ENCODE peak calls at places on chromosomes 4 and X, in six cellular contexts. One of them, this sample, is unnamed.
A peak's percentile ranks its signal among the peaks of the same experiment; 100 is the strongest.

GRCh38 chr4:147975325-147975724 is 243.4 kb downstream of the ARHGAP10 start:
- DNase-seq in activated CD4-positive, alpha-beta T cell treated with anti-CD3 and anti-CD28 coated beads, Interleukin-2, amount 50 U/mL, for 48 hours: no peak
- DNase-seq in GM06990: no peak
- DNase-seq in CD8-positive, alpha-beta T cell: no peak
- DNase-seq in nucleus accumbens: no peak
- DNase-seq in brain microvascular endothelial cell: no peak
- DNase-seq in this sample: no peak

GRCh38 chrX:47562615-47563243 is 1.7 kb downstream of the ARAF start:
- DNase-seq in activated CD4-positive, alpha-beta T cell treated with anti-CD3 and anti-CD28 coated beads, Interleukin-2, amount 50 U/mL, for 48 hours: peak; percentile 39
- DNase-seq in GM06990: no peak
- DNase-seq in CD8-positive, alpha-beta T cell: no peak
- DNase-seq in nucleus accumbens: no peak
- DNase-seq in brain microvascular endothelial cell: no peak
- DNase-seq in this sample: peak; percentile 26

GRCh38 chr4:104795264-104795934 is 300.7 kb upstream of the CXXC4 start:
- DNase-seq in activated CD4-positive, alpha-beta T cell treated with anti-CD3 and anti-CD28 coated beads, Interleukin-2, amount 50 U/mL, for 48 hours: no peak
- DNase-seq in GM06990: peak; percentile 41
- DNase-seq in CD8-positive, alpha-beta T cell: no peak
- DNase-seq in nucleus accumbens: no peak
- DNase-seq in brain microvascular endothelial cell: no peak
- DNase-seq in this sample: no peak

GRCh38 chr4:65241257-65241997 is 428.9 kb downstream of the EPHA5 start:
- DNase-seq in activated CD4-positive, alpha-beta T cell treated with anti-CD3 and anti-CD28 coated beads, Interleukin-2, amount 50 U/mL, for 48 hours: no peak
- DNase-seq in GM06990: no peak
- DNase-seq in CD8-positive, alpha-beta T cell: no peak
- DNase-seq in nucleus accumbens: no peak
- DNase-seq in brain microvascular endothelial cell: no peak
- DNase-seq in this sample: no peak

GRCh38 chrX:45850775-45851433 is 650.2 kb upstream of the DIPK2B start:
- DNase-seq in activated CD4-positive, alpha-beta T cell treated with anti-CD3 and anti-CD28 coated beads, Interleukin-2, amount 50 U/mL, for 48 hours: peak; percentile 34
- DNase-seq in GM06990: no peak
- DNase-seq in CD8-positive, alpha-beta T cell: peak; percentile 18
- DNase-seq in nucleus accumbens: no peak
- DNase-seq in brain microvascular endothelial cell: peak; percentile 2
- DNase-seq in this sample: peak; percentile 49

GRCh38 chrX:19602866-19603620 is 87.7 kb upstream of the MAP3K15 start:
- DNase-seq in activated CD4-positive, alpha-beta T cell treated with anti-CD3 and anti-CD28 coated beads, Interleukin-2, amount 50 U/mL, for 48 hours: no peak
- DNase-seq in GM06990: no peak
- DNase-seq in CD8-positive, alpha-beta T cell: no peak
- DNase-seq in nucleus accumbens: no peak
- DNase-seq in brain microvascular endothelial cell: peak; percentile 80
- DNase-seq in this sample: peak; percentile 79

GRCh38 chrX:125507119-125507518 is 187.4 kb downstream of the TEX13C start:
- DNase-seq in activated CD4-positive, alpha-beta T cell treated with anti-CD3 and anti-CD28 coated beads, Interleukin-2, amount 50 U/mL, for 48 hours: no peak
- DNase-seq in GM06990: no peak
- DNase-seq in CD8-positive, alpha-beta T cell: no peak
- DNase-seq in nucleus accumbens: no peak
- DNase-seq in brain microvascular endothelial cell: peak; percentile 4
- DNase-seq in this sample: peak; percentile 32

GRCh38 chr4:123649644-123650356 is 253.2 kb downstream of the SPRY1 start:
- DNase-seq in activated CD4-positive, alpha-beta T cell treated with anti-CD3 and anti-CD28 coated beads, Interleukin-2, amount 50 U/mL, for 48 hours: no peak
- DNase-seq in GM06990: no peak
- DNase-seq in CD8-positive, alpha-beta T cell: no peak
- DNase-seq in nucleus accumbens: no peak
- DNase-seq in brain microvascular endothelial cell: peak; percentile 91
- DNase-seq in this sample: peak; percentile 67

GRCh38 chr4:98289375-98289774 is 28.2 kb downstream of the RAP1GDS1 start:
- DNase-seq in activated CD4-positive, alpha-beta T cell treated with anti-CD3 and anti-CD28 coated beads, Interleukin-2, amount 50 U/mL, for 48 hours: no peak
- DNase-seq in GM06990: peak; percentile 3
- DNase-seq in CD8-positive, alpha-beta T cell: no peak
- DNase-seq in nucleus accumbens: no peak
- DNase-seq in brain microvascular endothelial cell: no peak
- DNase-seq in this sample: no peak

GRCh38 chrX:43815209-43815608 is 67.0 kb downstream of the MAOB start:
- DNase-seq in activated CD4-positive, alpha-beta T cell treated with anti-CD3 and anti-CD28 coated beads, Interleukin-2, amount 50 U/mL, for 48 hours: no peak
- DNase-seq in GM06990: no peak
- DNase-seq in CD8-positive, alpha-beta T cell: no peak
- DNase-seq in nucleus accumbens: no peak
- DNase-seq in brain microvascular endothelial cell: no peak
- DNase-seq in this sample: no peak

GRCh38 chrX:69136546-69137331 is 28.5 kb downstream of the PJA1 start:
- DNase-seq in activated CD4-positive, alpha-beta T cell treated with anti-CD3 and anti-CD28 coated beads, Interleukin-2, amount 50 U/mL, for 48 hours: no peak
- DNase-seq in GM06990: no peak
- DNase-seq in CD8-positive, alpha-beta T cell: no peak
- DNase-seq in nucleus accumbens: no peak
- DNase-seq in brain microvascular endothelial cell: no peak
- DNase-seq in this sample: no peak

GRCh38 chr4:5355846-5356245 is 304.6 kb downstream of the STK32B start:
- DNase-seq in activated CD4-positive, alpha-beta T cell treated with anti-CD3 and anti-CD28 coated beads, Interleukin-2, amount 50 U/mL, for 48 hours: no peak
- DNase-seq in GM06990: no peak
- DNase-seq in CD8-positive, alpha-beta T cell: no peak
- DNase-seq in nucleus accumbens: no peak
- DNase-seq in brain microvascular endothelial cell: no peak
- DNase-seq in this sample: no peak

GRCh38 chr4:82467442-82467841 is 37.1 kb downstream of the ENOPH1 start:
- DNase-seq in activated CD4-positive, alpha-beta T cell treated with anti-CD3 and anti-CD28 coated beads, Interleukin-2, amount 50 U/mL, for 48 hours: no peak
- DNase-seq in GM06990: no peak
- DNase-seq in CD8-positive, alpha-beta T cell: no peak
- DNase-seq in nucleus accumbens: no peak
- DNase-seq in brain microvascular endothelial cell: no peak
- DNase-seq in this sample: no peak

GRCh38 chrX:134821370-134821769 is 163.1 kb upstream of the PLAC1 start:
- DNase-seq in activated CD4-positive, alpha-beta T cell treated with anti-CD3 and anti-CD28 coated beads, Interleukin-2, amount 50 U/mL, for 48 hours: no peak
- DNase-seq in GM06990: no peak
- DNase-seq in CD8-positive, alpha-beta T cell: no peak
- DNase-seq in nucleus accumbens: no peak
- DNase-seq in brain microvascular endothelial cell: peak; percentile 28
- DNase-seq in this sample: no peak

GRCh38 chrX:69161786-69162349 is 3.4 kb downstream of the PJA1 start:
- DNase-seq in activated CD4-positive, alpha-beta T cell treated with anti-CD3 and anti-CD28 coated beads, Interleukin-2, amount 50 U/mL, for 48 hours: no peak
- DNase-seq in GM06990: no peak
- DNase-seq in CD8-positive, alpha-beta T cell: no peak
- DNase-seq in nucleus accumbens: no peak
- DNase-seq in brain microvascular endothelial cell: no peak
- DNase-seq in this sample: no peak

GRCh38 chr4:1870328-1870577 is 940 bp upstream of the NSD2 start:
- DNase-seq in activated CD4-positive, alpha-beta T cell treated with anti-CD3 and anti-CD28 coated beads, Interleukin-2, amount 50 U/mL, for 48 hours: peak; percentile 86
- DNase-seq in GM06990: no peak
- DNase-seq in CD8-positive, alpha-beta T cell: peak; percentile 84
- DNase-seq in nucleus accumbens: peak; percentile 66
- DNase-seq in brain microvascular endothelial cell: peak; percentile 52
- DNase-seq in this sample: peak; percentile 89

GRCh38 chr4:121462660-121463261 is 81.9 kb upstream of the QRFPR start:
- DNase-seq in activated CD4-positive, alpha-beta T cell treated with anti-CD3 and anti-CD28 coated beads, Interleukin-2, amount 50 U/mL, for 48 hours: no peak
- DNase-seq in GM06990: peak; percentile 17
- DNase-seq in CD8-positive, alpha-beta T cell: peak; percentile 21
- DNase-seq in nucleus accumbens: no peak
- DNase-seq in brain microvascular endothelial cell: peak; percentile 60
- DNase-seq in this sample: peak; percentile 78

GRCh38 chr4:169948271-169948670 is 77.9 kb downstream of the MFAP3L start:
- DNase-seq in activated CD4-positive, alpha-beta T cell treated with anti-CD3 and anti-CD28 coated beads, Interleukin-2, amount 50 U/mL, for 48 hours: no peak
- DNase-seq in GM06990: no peak
- DNase-seq in CD8-positive, alpha-beta T cell: no peak
- DNase-seq in nucleus accumbens: no peak
- DNase-seq in brain microvascular endothelial cell: no peak
- DNase-seq in this sample: no peak

GRCh38 chrX:20412871-20413486 is 146.3 kb upstream of the RPS6KA3 start:
- DNase-seq in activated CD4-positive, alpha-beta T cell treated with anti-CD3 and anti-CD28 coated beads, Interleukin-2, amount 50 U/mL, for 48 hours: peak; percentile 13
- DNase-seq in GM06990: peak; percentile 20
- DNase-seq in CD8-positive, alpha-beta T cell: peak; percentile 53
- DNase-seq in nucleus accumbens: no peak
- DNase-seq in brain microvascular endothelial cell: no peak
- DNase-seq in this sample: no peak

GRCh38 chrX:115260330-115260729 is 26.4 kb upstream of the LRCH2 start:
- DNase-seq in activated CD4-positive, alpha-beta T cell treated with anti-CD3 and anti-CD28 coated beads, Interleukin-2, amount 50 U/mL, for 48 hours: no peak
- DNase-seq in GM06990: peak; percentile 15
- DNase-seq in CD8-positive, alpha-beta T cell: no peak
- DNase-seq in nucleus accumbens: no peak
- DNase-seq in brain microvascular endothelial cell: no peak
- DNase-seq in this sample: peak; percentile 34

GRCh38 chrX:106170318-106170717 is 2.2 kb downstream of the PWWP3B start:
- DNase-seq in activated CD4-positive, alpha-beta T cell treated with anti-CD3 and anti-CD28 coated beads, Interleukin-2, amount 50 U/mL, for 48 hours: no peak
- DNase-seq in GM06990: no peak
- DNase-seq in CD8-positive, alpha-beta T cell: no peak
- DNase-seq in nucleus accumbens: no peak
- DNase-seq in brain microvascular endothelial cell: peak; percentile 33
- DNase-seq in this sample: peak; percentile 24

GRCh38 chr4:110624016-110624770 is 1.3 kb upstream of the PITX2 start:
- DNase-seq in activated CD4-positive, alpha-beta T cell treated with anti-CD3 and anti-CD28 coated beads, Interleukin-2, amount 50 U/mL, for 48 hours: no peak
- DNase-seq in GM06990: no peak
- DNase-seq in CD8-positive, alpha-beta T cell: no peak
- DNase-seq in nucleus accumbens: no peak
- DNase-seq in brain microvascular endothelial cell: no peak
- DNase-seq in this sample: no peak

GRCh38 chrX:112058255-112058654 is 24.3 kb downstream of the TRPC5 start:
- DNase-seq in activated CD4-positive, alpha-beta T cell treated with anti-CD3 and anti-CD28 coated beads, Interleukin-2, amount 50 U/mL, for 48 hours: no peak
- DNase-seq in GM06990: no peak
- DNase-seq in CD8-positive, alpha-beta T cell: no peak
- DNase-seq in nucleus accumbens: no peak
- DNase-seq in brain microvascular endothelial cell: no peak
- DNase-seq in this sample: no peak

GRCh38 chr4:11480683-11481082 is 52.0 kb upstream of the HS3ST1 start:
- DNase-seq in activated CD4-positive, alpha-beta T cell treated with anti-CD3 and anti-CD28 coated beads, Interleukin-2, amount 50 U/mL, for 48 hours: no peak
- DNase-seq in GM06990: no peak
- DNase-seq in CD8-positive, alpha-beta T cell: no peak
- DNase-seq in nucleus accumbens: no peak
- DNase-seq in brain microvascular endothelial cell: no peak
- DNase-seq in this sample: peak; percentile 53

GRCh38 chr4:142698541-142698940 is 147.6 kb downstream of the INPP4B start:
- DNase-seq in activated CD4-positive, alpha-beta T cell treated with anti-CD3 and anti-CD28 coated beads, Interleukin-2, amount 50 U/mL, for 48 hours: no peak
- DNase-seq in GM06990: no peak
- DNase-seq in CD8-positive, alpha-beta T cell: no peak
- DNase-seq in nucleus accumbens: no peak
- DNase-seq in brain microvascular endothelial cell: no peak
- DNase-seq in this sample: no peak